ENCODE peak calls at places on chromosomes 5 and 9, in four cellular contexts. One of them, this sample, is unnamed. For H3K4me1, the result is how much of the 10 kb centered on the place peaks cover.

GRCh38 chr5:62082370-62082778 is 223.6 kb upstream of the KIF2A start:
- DNase-seq in H1: no peak
- DNase-seq in psoas muscle: no peak
- DNase-seq in MM.1S: no peak
- DNase-seq in this sample: peak

GRCh38 chr9:123846966-123847365 is 83.0 kb downstream of the DENND1A start:
- DNase-seq in H1: no peak
- DNase-seq in psoas muscle: no peak
- DNase-seq in MM.1S: no peak
- DNase-seq in this sample: no peak

GRCh38 chr5:165559645-165560044 is 2054.2 kb downstream of the MAT2B start:
- DNase-seq in H1: no peak
- DNase-seq in psoas muscle: no peak
- DNase-seq in MM.1S: peak
- DNase-seq in this sample: no peak

GRCh38 chr5:53045263-53045662 is 56.1 kb downstream of the ITGA2 start:
- DNase-seq in H1: no peak
- DNase-seq in psoas muscle: no peak
- DNase-seq in MM.1S: no peak
- DNase-seq in this sample: no peak

GRCh38 chr9:76255781-76256455 is 138.3 kb downstream of the RFK start:
- DNase-seq in H1: no peak
- DNase-seq in psoas muscle: peak
- DNase-seq in MM.1S: no peak
- DNase-seq in this sample: peak

GRCh38 chr5:136192015-136192525 is 892 bp downstream of the SMIM32 start:
- DNase-seq in H1: no peak
- DNase-seq in psoas muscle: no peak
- DNase-seq in MM.1S: no peak
- DNase-seq in this sample: no peak

GRCh38 chr9:71518045-71518888 is 250.0 kb downstream of the CEMIP2 start:
- DNase-seq in H1: no peak
- DNase-seq in psoas muscle: no peak
- DNase-seq in MM.1S: peak
- DNase-seq in this sample: no peak

GRCh38 chr5:71587709-71588532 is 781 bp downstream of the MCCC2 start:
- DNase-seq in H1: no peak
- DNase-seq in psoas muscle: no peak
- DNase-seq in MM.1S: peak
- DNase-seq in this sample: no peak

GRCh38 chr5:103780794-103781193 is 218.2 kb upstream of the NUDT12 start:
- DNase-seq in H1: no peak
- DNase-seq in psoas muscle: no peak
- DNase-seq in MM.1S: no peak
- DNase-seq in this sample: no peak

GRCh38 chr5:156824800-156825199 is 25.3 kb upstream of the PPP1R2B start:
- DNase-seq in H1: no peak
- DNase-seq in psoas muscle: no peak
- DNase-seq in MM.1S: no peak
- DNase-seq in this sample: no peak

GRCh38 chr5:34957299-34957698 is 27.9 kb downstream of the DNAJC21 start:
- DNase-seq in H1: no peak
- DNase-seq in psoas muscle: no peak
- DNase-seq in MM.1S: no peak
- DNase-seq in this sample: no peak

GRCh38 chr9:113997610-113998009 is 80.5 kb downstream of the AMBP start:
- DNase-seq in H1: no peak
- DNase-seq in psoas muscle: no peak
- DNase-seq in MM.1S: no peak
- DNase-seq in this sample: no peak

GRCh38 chr5:118040496-118040895 is 947.9 kb downstream of the DTWD2 start:
- DNase-seq in H1: no peak
- DNase-seq in psoas muscle: no peak
- DNase-seq in MM.1S: no peak
- DNase-seq in this sample: no peak

GRCh38 chr5:75081510-75081909 is 29.2 kb upstream of the GCNT4 start:
- DNase-seq in H1: no peak
- DNase-seq in psoas muscle: no peak
- DNase-seq in MM.1S: no peak
- DNase-seq in this sample: no peak

GRCh38 chr9:38182321-38182720 is 113.3 kb upstream of the SHB start:
- DNase-seq in H1: no peak
- DNase-seq in psoas muscle: no peak
- DNase-seq in MM.1S: no peak
- DNase-seq in this sample: peak

GRCh38 chr5:37005946-37006540 is 129.5 kb downstream of the NIPBL start:
- DNase-seq in H1: no peak
- DNase-seq in psoas muscle: no peak
- DNase-seq in MM.1S: peak
- DNase-seq in this sample: peak

GRCh38 chr5:135693371-135693955 is 114.7 kb upstream of the CXCL14 start:
- DNase-seq in H1: no peak
- DNase-seq in psoas muscle: no peak
- DNase-seq in MM.1S: no peak
- DNase-seq in this sample: peak

GRCh38 chr5:151427258-151427657 is 20.1 kb upstream of the SLC36A1 start:
- DNase-seq in H1: no peak
- DNase-seq in psoas muscle: no peak
- DNase-seq in MM.1S: peak
- DNase-seq in this sample: no peak

GRCh38 chr5:179858241-179858585 is 404 bp downstream of the MRNIP start:
- DNase-seq in H1: no peak
- DNase-seq in psoas muscle: peak
- DNase-seq in MM.1S: peak
- DNase-seq in this sample: no peak

GRCh38 chr5:178281321-178281720 is 48.7 kb upstream of the PHYKPL start:
- DNase-seq in H1: no peak
- DNase-seq in psoas muscle: peak
- DNase-seq in MM.1S: no peak
- DNase-seq in this sample: no peak

GRCh38 chr5:140041492-140042421 is 1.3 kb downstream of the NRG2 start:
- DNase-seq in H1: no peak
- DNase-seq in psoas muscle: peak
- DNase-seq in MM.1S: no peak
- DNase-seq in this sample: no peak

GRCh38 chr5:140041099-140041491 is 2.0 kb downstream of the NRG2 start:
- DNase-seq in H1: no peak
- DNase-seq in psoas muscle: no peak
- DNase-seq in MM.1S: no peak
- DNase-seq in this sample: no peak

GRCh38 chr5:140038373-140038957 is 4.6 kb downstream of the NRG2 start:
- DNase-seq in H1: no peak
- DNase-seq in psoas muscle: no peak
- DNase-seq in MM.1S: peak
- DNase-seq in this sample: no peak

GRCh38 chr5:140040358-140040757 is 2.7 kb downstream of the NRG2 start:
- DNase-seq in H1: no peak
- DNase-seq in psoas muscle: no peak
- DNase-seq in MM.1S: no peak
- DNase-seq in this sample: no peak

DNA sequence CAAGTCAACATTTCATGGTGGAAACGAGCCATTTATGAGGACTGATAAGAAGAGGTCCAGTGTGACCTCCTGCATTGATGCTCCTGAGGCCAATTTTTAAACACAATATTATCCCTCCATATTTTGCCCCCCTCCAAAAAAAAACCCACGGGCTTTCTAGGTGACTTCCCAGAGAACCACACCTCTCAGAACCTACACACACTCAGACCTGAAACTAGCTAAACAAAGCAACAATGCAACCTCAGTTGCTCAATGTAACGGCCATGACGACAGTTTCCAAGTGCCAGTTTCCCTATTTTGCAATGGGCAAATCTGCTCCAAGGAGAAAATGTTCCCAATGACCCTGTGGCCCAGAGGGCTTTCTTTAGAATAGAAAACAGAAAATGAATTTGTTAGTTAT is 3.5 kb downstream of the NRG2 start:
- DNase-seq in H1: no peak
- DNase-seq in psoas muscle: no peak
- DNase-seq in MM.1S: peak
- DNase-seq in this sample: no peak
- H3K27ac ChIP-seq in H1: no peak
- H3K27ac ChIP-seq in psoas muscle: peak
- H3K27ac ChIP-seq in MM.1S: peak
- H3K27ac ChIP-seq in this sample: no peak

GRCh38 chr5:88813244-88813643 is 69.7 kb downstream of the MEF2C start:
- DNase-seq in H1: no peak
- DNase-seq in psoas muscle: no peak
- DNase-seq in MM.1S: peak
- DNase-seq in this sample: no peak
- H3K4me1 ChIP-seq in H1: under half
- H3K4me1 ChIP-seq in psoas muscle: half or more
- H3K4me1 ChIP-seq in MM.1S: half or more
- H3K4me1 ChIP-seq in this sample: under half

DNA sequence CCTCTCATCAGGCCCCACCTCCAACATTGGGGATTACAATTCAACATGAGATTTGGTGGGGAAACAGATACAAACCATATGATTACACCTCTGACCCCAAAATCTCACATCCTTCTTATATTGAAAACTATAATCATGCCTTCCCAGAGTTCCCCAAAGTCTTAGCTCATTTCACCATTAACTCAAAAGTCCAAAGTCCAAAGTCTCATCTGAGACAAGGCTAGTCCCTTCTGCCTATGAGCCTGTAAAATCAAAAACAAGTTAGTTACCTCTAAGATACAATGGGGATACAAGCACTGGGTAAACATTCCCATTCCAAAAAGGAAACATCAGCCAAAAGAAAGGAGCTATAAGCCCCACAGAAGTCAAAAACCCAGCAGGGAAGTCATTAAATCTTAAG is 26.8 kb upstream of the ARSB start:
- DNase-seq in H1: no peak
- DNase-seq in psoas muscle: no peak
- DNase-seq in MM.1S: no peak
- DNase-seq in this sample: no peak
- TF ChIP-seq CTCF in H1: no peak
- TF ChIP-seq CTCF in psoas muscle: no peak
- TF ChIP-seq CTCF in MM.1S: no peak
- TF ChIP-seq CTCF in this sample: no peak

GRCh38 chr5:12093586-12093985 is 189.3 kb upstream of the CTNND2 start:
- DNase-seq in H1: no peak
- DNase-seq in psoas muscle: no peak
- DNase-seq in MM.1S: no peak
- DNase-seq in this sample: no peak
- H3K27ac ChIP-seq in H1: no peak
- H3K27ac ChIP-seq in psoas muscle: no peak
- H3K27ac ChIP-seq in MM.1S: no peak
- H3K27ac ChIP-seq in this sample: no peak

GRCh38 chr9:134379774-134380431 is 53.6 kb downstream of the RXRA start:
- DNase-seq in H1: no peak
- DNase-seq in psoas muscle: peak
- DNase-seq in MM.1S: no peak
- DNase-seq in this sample: no peak
- H3K4me1 ChIP-seq in H1: under half
- H3K4me1 ChIP-seq in psoas muscle: half or more
- H3K4me1 ChIP-seq in MM.1S: under half
- H3K4me1 ChIP-seq in this sample: under half

GRCh38 chr5:1204693-1205242 is 3.4 kb downstream of the SLC6A19 start:
- DNase-seq in H1: no peak
- DNase-seq in psoas muscle: no peak
- DNase-seq in MM.1S: no peak
- DNase-seq in this sample: no peak
- TF ChIP-seq CTCF in H1: no peak
- TF ChIP-seq CTCF in psoas muscle: no peak
- TF ChIP-seq CTCF in MM.1S: peak
- TF ChIP-seq CTCF in this sample: peak

DNA sequence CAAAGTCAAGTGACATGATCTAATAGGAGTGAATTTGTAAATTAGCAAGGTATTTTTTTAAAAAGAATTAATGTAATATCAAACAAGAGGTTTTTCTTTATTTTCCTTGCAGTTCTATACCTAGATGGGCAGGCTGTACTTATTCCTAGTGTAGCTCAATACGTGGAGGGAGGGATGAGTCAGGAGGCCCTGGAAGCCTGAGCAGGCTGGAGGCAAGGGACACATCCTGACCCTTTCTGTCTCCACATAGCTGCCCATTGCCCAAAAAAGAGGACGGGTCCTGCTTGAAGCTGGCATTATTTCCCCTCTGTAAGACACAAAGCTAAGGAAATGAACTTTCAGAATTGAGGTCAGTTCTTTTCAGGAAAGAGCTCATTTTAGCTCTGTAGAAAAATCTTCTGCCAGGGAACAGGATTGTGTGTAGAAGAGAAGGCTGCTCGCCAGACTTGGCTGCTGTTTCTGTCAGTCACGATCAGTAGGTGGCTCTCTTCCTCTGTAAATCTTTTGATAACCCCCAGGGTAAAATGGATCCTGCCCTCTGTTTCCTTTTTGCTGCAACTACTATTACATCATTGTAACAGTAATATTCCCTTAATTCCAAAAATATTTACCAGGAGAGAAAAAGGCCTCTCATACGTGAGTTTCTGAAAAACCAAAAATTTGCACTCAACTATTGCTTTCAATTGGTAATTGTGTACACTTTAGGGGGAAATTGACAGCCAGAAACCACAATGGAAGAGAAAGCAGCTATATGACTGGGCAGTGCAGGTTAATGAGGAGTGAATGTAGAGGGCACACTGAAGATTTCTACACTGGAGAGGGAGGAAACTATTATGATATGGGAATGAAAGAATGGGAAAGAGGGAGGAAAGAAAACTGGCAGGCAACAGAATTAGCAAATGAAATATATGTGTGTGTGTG is 12.3 kb upstream of the IFNW1 start:
- DNase-seq in H1: no peak
- DNase-seq in psoas muscle: no peak
- DNase-seq in MM.1S: peak
- DNase-seq in this sample: peak
- H3K27ac ChIP-seq in H1: no peak
- H3K27ac ChIP-seq in psoas muscle: no peak
- H3K27ac ChIP-seq in MM.1S: no peak
- H3K27ac ChIP-seq in this sample: no peak

DNA sequence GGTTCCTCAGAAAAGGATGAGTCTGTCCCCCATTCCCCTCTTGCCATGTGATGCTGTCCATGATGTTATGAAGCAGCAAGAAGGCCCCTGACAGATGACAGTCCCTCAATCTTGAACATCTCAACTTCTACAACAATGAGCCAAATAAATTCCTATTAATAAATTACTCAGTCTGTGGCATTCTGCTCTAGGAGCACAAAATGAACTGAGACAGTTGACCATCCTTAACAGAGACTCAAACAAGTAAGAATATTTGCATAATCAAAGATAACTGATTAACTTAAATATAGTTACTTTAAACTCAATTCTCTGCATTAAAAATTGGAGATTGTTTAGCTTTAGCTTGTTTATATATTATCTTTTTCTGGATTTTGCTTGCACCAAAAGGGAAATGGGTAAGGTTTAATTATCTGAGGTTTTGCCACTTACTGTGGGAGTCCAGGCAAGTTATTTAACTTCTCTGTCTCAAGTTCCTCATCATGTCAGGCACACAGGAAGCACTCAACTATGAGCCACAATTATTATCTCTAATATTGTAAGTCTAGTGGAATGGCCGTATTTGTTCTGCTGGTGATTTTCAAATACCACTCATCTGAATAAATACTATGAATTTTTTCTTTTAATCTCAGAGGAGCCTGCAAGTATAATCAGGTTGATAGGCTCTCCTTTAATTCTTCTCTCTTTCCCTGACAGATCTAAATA is 162.9 kb downstream of the TSSK1B start:
- DNase-seq in H1: no peak
- DNase-seq in psoas muscle: no peak
- DNase-seq in MM.1S: no peak
- DNase-seq in this sample: no peak
- H3K4me1 ChIP-seq in H1: under half
- H3K4me1 ChIP-seq in psoas muscle: under half
- H3K4me1 ChIP-seq in MM.1S: under half
- H3K4me1 ChIP-seq in this sample: half or more